ENCODE peak calls at places on chromosomes 1 and 21, in ten cellular contexts. One of them, this sample, is unnamed.

GRCh38 chr1:40620586-40620985 is 44.9 kb downstream of the RIMS3 start:
- DNase-seq in OCI-LY7: no peak
- DNase-seq in activated CD8-positive, alpha-beta memory T cell treated with anti-CD3 and anti-CD28 coated beads, Interleukin-2, amount 10 ng/mL, durations not matched to agents 7 days and 5 days: no peak
- DNase-seq in NCI-H2029 treated with DMSO at 0.1 percent for 48 hours: no peak
- DNase-seq in stimulated activated effector memory CD8-positive, alpha-beta T cell treated with anti-CD3 and anti-CD28 coated beads, Interleukin-12 subunit alpha, Interleukin-12 subunit beta, amount 100 ng/mL, for 72 hours: no peak
- DNase-seq in dermis microvascular lymphatic vessel endothelial cell: no peak
- DNase-seq in NCI-H69: no peak
- DNase-seq in aorta: no peak
- DNase-seq in ascending aorta: peak
- DNase-seq in T-cell: no peak
- DNase-seq in this sample: no peak

GRCh38 chr1:203179328-203180009 is 3.8 kb upstream of the MYBPH start:
- DNase-seq in OCI-LY7: no peak
- DNase-seq in activated CD8-positive, alpha-beta memory T cell treated with anti-CD3 and anti-CD28 coated beads, Interleukin-2, amount 10 ng/mL, durations not matched to agents 7 days and 5 days: no peak
- DNase-seq in NCI-H2029 treated with DMSO at 0.1 percent for 48 hours: peak
- DNase-seq in stimulated activated effector memory CD8-positive, alpha-beta T cell treated with anti-CD3 and anti-CD28 coated beads, Interleukin-12 subunit alpha, Interleukin-12 subunit beta, amount 100 ng/mL, for 72 hours: no peak
- DNase-seq in dermis microvascular lymphatic vessel endothelial cell: no peak
- DNase-seq in NCI-H69: no peak
- DNase-seq in aorta: peak
- DNase-seq in ascending aorta: no peak
- DNase-seq in T-cell: no peak
- DNase-seq in this sample: no peak

GRCh38 chr1:4767308-4767707 is 112.9 kb downstream of the AJAP1 start:
- DNase-seq in OCI-LY7: no peak
- DNase-seq in activated CD8-positive, alpha-beta memory T cell treated with anti-CD3 and anti-CD28 coated beads, Interleukin-2, amount 10 ng/mL, durations not matched to agents 7 days and 5 days: no peak
- DNase-seq in NCI-H2029 treated with DMSO at 0.1 percent for 48 hours: no peak
- DNase-seq in stimulated activated effector memory CD8-positive, alpha-beta T cell treated with anti-CD3 and anti-CD28 coated beads, Interleukin-12 subunit alpha, Interleukin-12 subunit beta, amount 100 ng/mL, for 72 hours: no peak
- DNase-seq in dermis microvascular lymphatic vessel endothelial cell: no peak
- DNase-seq in NCI-H69: no peak
- DNase-seq in aorta: no peak
- DNase-seq in ascending aorta: no peak
- DNase-seq in T-cell: no peak
- DNase-seq in this sample: no peak

GRCh38 chr1:63888984-63889383 is 115.2 kb downstream of the ROR1 start:
- DNase-seq in OCI-LY7: no peak
- DNase-seq in activated CD8-positive, alpha-beta memory T cell treated with anti-CD3 and anti-CD28 coated beads, Interleukin-2, amount 10 ng/mL, durations not matched to agents 7 days and 5 days: no peak
- DNase-seq in NCI-H2029 treated with DMSO at 0.1 percent for 48 hours: no peak
- DNase-seq in stimulated activated effector memory CD8-positive, alpha-beta T cell treated with anti-CD3 and anti-CD28 coated beads, Interleukin-12 subunit alpha, Interleukin-12 subunit beta, amount 100 ng/mL, for 72 hours: no peak
- DNase-seq in dermis microvascular lymphatic vessel endothelial cell: no peak
- DNase-seq in NCI-H69: no peak
- DNase-seq in aorta: no peak
- DNase-seq in ascending aorta: no peak
- DNase-seq in T-cell: no peak
- DNase-seq in this sample: no peak

GRCh38 chr1:3054474-3054873 is 14.5 kb upstream of the PRDM16 start:
- DNase-seq in OCI-LY7: no peak
- DNase-seq in activated CD8-positive, alpha-beta memory T cell treated with anti-CD3 and anti-CD28 coated beads, Interleukin-2, amount 10 ng/mL, durations not matched to agents 7 days and 5 days: no peak
- DNase-seq in NCI-H2029 treated with DMSO at 0.1 percent for 48 hours: no peak
- DNase-seq in stimulated activated effector memory CD8-positive, alpha-beta T cell treated with anti-CD3 and anti-CD28 coated beads, Interleukin-12 subunit alpha, Interleukin-12 subunit beta, amount 100 ng/mL, for 72 hours: no peak
- DNase-seq in dermis microvascular lymphatic vessel endothelial cell: no peak
- DNase-seq in NCI-H69: no peak
- DNase-seq in aorta: peak
- DNase-seq in ascending aorta: peak
- DNase-seq in T-cell: peak
- DNase-seq in this sample: no peak

GRCh38 chr21:24895885-24896734 is 711.2 kb downstream of the MRPL39 start:
- DNase-seq in OCI-LY7: no peak
- DNase-seq in activated CD8-positive, alpha-beta memory T cell treated with anti-CD3 and anti-CD28 coated beads, Interleukin-2, amount 10 ng/mL, durations not matched to agents 7 days and 5 days: no peak
- DNase-seq in NCI-H2029 treated with DMSO at 0.1 percent for 48 hours: no peak
- DNase-seq in stimulated activated effector memory CD8-positive, alpha-beta T cell treated with anti-CD3 and anti-CD28 coated beads, Interleukin-12 subunit alpha, Interleukin-12 subunit beta, amount 100 ng/mL, for 72 hours: no peak
- DNase-seq in dermis microvascular lymphatic vessel endothelial cell: no peak
- DNase-seq in NCI-H69: peak
- DNase-seq in aorta: no peak
- DNase-seq in ascending aorta: no peak
- DNase-seq in T-cell: no peak
- DNase-seq in this sample: peak

GRCh38 chr1:10415211-10415930 is 14.9 kb upstream of the CENPS start:
- DNase-seq in OCI-LY7: no peak
- DNase-seq in activated CD8-positive, alpha-beta memory T cell treated with anti-CD3 and anti-CD28 coated beads, Interleukin-2, amount 10 ng/mL, durations not matched to agents 7 days and 5 days: no peak
- DNase-seq in NCI-H2029 treated with DMSO at 0.1 percent for 48 hours: no peak
- DNase-seq in stimulated activated effector memory CD8-positive, alpha-beta T cell treated with anti-CD3 and anti-CD28 coated beads, Interleukin-12 subunit alpha, Interleukin-12 subunit beta, amount 100 ng/mL, for 72 hours: no peak
- DNase-seq in dermis microvascular lymphatic vessel endothelial cell: no peak
- DNase-seq in NCI-H69: peak
- DNase-seq in aorta: no peak
- DNase-seq in ascending aorta: peak
- DNase-seq in T-cell: no peak
- DNase-seq in this sample: peak

GRCh38 chr1:181485276-181486097 is 2.2 kb downstream of the CACNA1E start:
- DNase-seq in OCI-LY7: no peak
- DNase-seq in activated CD8-positive, alpha-beta memory T cell treated with anti-CD3 and anti-CD28 coated beads, Interleukin-2, amount 10 ng/mL, durations not matched to agents 7 days and 5 days: no peak
- DNase-seq in NCI-H2029 treated with DMSO at 0.1 percent for 48 hours: no peak
- DNase-seq in stimulated activated effector memory CD8-positive, alpha-beta T cell treated with anti-CD3 and anti-CD28 coated beads, Interleukin-12 subunit alpha, Interleukin-12 subunit beta, amount 100 ng/mL, for 72 hours: no peak
- DNase-seq in dermis microvascular lymphatic vessel endothelial cell: no peak
- DNase-seq in NCI-H69: peak
- DNase-seq in aorta: no peak
- DNase-seq in ascending aorta: no peak
- DNase-seq in T-cell: no peak
- DNase-seq in this sample: no peak

GRCh38 chr1:158509471-158510161 is 37.6 kb downstream of the OR10R2 start:
- DNase-seq in OCI-LY7: no peak
- DNase-seq in activated CD8-positive, alpha-beta memory T cell treated with anti-CD3 and anti-CD28 coated beads, Interleukin-2, amount 10 ng/mL, durations not matched to agents 7 days and 5 days: no peak
- DNase-seq in NCI-H2029 treated with DMSO at 0.1 percent for 48 hours: peak
- DNase-seq in stimulated activated effector memory CD8-positive, alpha-beta T cell treated with anti-CD3 and anti-CD28 coated beads, Interleukin-12 subunit alpha, Interleukin-12 subunit beta, amount 100 ng/mL, for 72 hours: no peak
- DNase-seq in dermis microvascular lymphatic vessel endothelial cell: no peak
- DNase-seq in NCI-H69: peak
- DNase-seq in aorta: no peak
- DNase-seq in ascending aorta: no peak
- DNase-seq in T-cell: no peak
- DNase-seq in this sample: no peak

GRCh38 chr1:9728451-9729295 is 77.1 kb downstream of the PIK3CD start:
- DNase-seq in OCI-LY7: no peak
- DNase-seq in activated CD8-positive, alpha-beta memory T cell treated with anti-CD3 and anti-CD28 coated beads, Interleukin-2, amount 10 ng/mL, durations not matched to agents 7 days and 5 days: peak
- DNase-seq in NCI-H2029 treated with DMSO at 0.1 percent for 48 hours: no peak
- DNase-seq in stimulated activated effector memory CD8-positive, alpha-beta T cell treated with anti-CD3 and anti-CD28 coated beads, Interleukin-12 subunit alpha, Interleukin-12 subunit beta, amount 100 ng/mL, for 72 hours: peak
- DNase-seq in dermis microvascular lymphatic vessel endothelial cell: no peak
- DNase-seq in NCI-H69: no peak
- DNase-seq in aorta: peak
- DNase-seq in ascending aorta: no peak
- DNase-seq in T-cell: peak
- DNase-seq in this sample: peak

GRCh38 chr21:32463367-32463766 is 50.9 kb downstream of the EVA1C start:
- DNase-seq in OCI-LY7: no peak
- DNase-seq in activated CD8-positive, alpha-beta memory T cell treated with anti-CD3 and anti-CD28 coated beads, Interleukin-2, amount 10 ng/mL, durations not matched to agents 7 days and 5 days: no peak
- DNase-seq in NCI-H2029 treated with DMSO at 0.1 percent for 48 hours: no peak
- DNase-seq in stimulated activated effector memory CD8-positive, alpha-beta T cell treated with anti-CD3 and anti-CD28 coated beads, Interleukin-12 subunit alpha, Interleukin-12 subunit beta, amount 100 ng/mL, for 72 hours: no peak
- DNase-seq in dermis microvascular lymphatic vessel endothelial cell: no peak
- DNase-seq in NCI-H69: no peak
- DNase-seq in aorta: no peak
- DNase-seq in ascending aorta: peak
- DNase-seq in T-cell: no peak
- DNase-seq in this sample: no peak

GRCh38 chr1:222618001-222618879 is at the start of gene MIA3:
- DNase-seq in OCI-LY7: peak
- DNase-seq in activated CD8-positive, alpha-beta memory T cell treated with anti-CD3 and anti-CD28 coated beads, Interleukin-2, amount 10 ng/mL, durations not matched to agents 7 days and 5 days: peak
- DNase-seq in NCI-H2029 treated with DMSO at 0.1 percent for 48 hours: no peak
- DNase-seq in stimulated activated effector memory CD8-positive, alpha-beta T cell treated with anti-CD3 and anti-CD28 coated beads, Interleukin-12 subunit alpha, Interleukin-12 subunit beta, amount 100 ng/mL, for 72 hours: peak
- DNase-seq in dermis microvascular lymphatic vessel endothelial cell: peak
- DNase-seq in NCI-H69: peak
- DNase-seq in aorta: peak
- DNase-seq in ascending aorta: peak
- DNase-seq in T-cell: peak
- DNase-seq in this sample: peak

GRCh38 chr1:223313415-223313754 is 50.6 kb downstream of the SUSD4 start:
- DNase-seq in OCI-LY7: no peak
- DNase-seq in activated CD8-positive, alpha-beta memory T cell treated with anti-CD3 and anti-CD28 coated beads, Interleukin-2, amount 10 ng/mL, durations not matched to agents 7 days and 5 days: no peak
- DNase-seq in NCI-H2029 treated with DMSO at 0.1 percent for 48 hours: no peak
- DNase-seq in stimulated activated effector memory CD8-positive, alpha-beta T cell treated with anti-CD3 and anti-CD28 coated beads, Interleukin-12 subunit alpha, Interleukin-12 subunit beta, amount 100 ng/mL, for 72 hours: no peak
- DNase-seq in dermis microvascular lymphatic vessel endothelial cell: no peak
- DNase-seq in NCI-H69: no peak
- DNase-seq in aorta: no peak
- DNase-seq in ascending aorta: no peak
- DNase-seq in T-cell: no peak
- DNase-seq in this sample: no peak

GRCh38 chr1:109785446-109786106 is 21.9 kb upstream of the EPS8L3 start:
- DNase-seq in OCI-LY7: no peak
- DNase-seq in activated CD8-positive, alpha-beta memory T cell treated with anti-CD3 and anti-CD28 coated beads, Interleukin-2, amount 10 ng/mL, durations not matched to agents 7 days and 5 days: no peak
- DNase-seq in NCI-H2029 treated with DMSO at 0.1 percent for 48 hours: no peak
- DNase-seq in stimulated activated effector memory CD8-positive, alpha-beta T cell treated with anti-CD3 and anti-CD28 coated beads, Interleukin-12 subunit alpha, Interleukin-12 subunit beta, amount 100 ng/mL, for 72 hours: no peak
- DNase-seq in dermis microvascular lymphatic vessel endothelial cell: no peak
- DNase-seq in NCI-H69: no peak
- DNase-seq in aorta: peak
- DNase-seq in ascending aorta: peak
- DNase-seq in T-cell: no peak
- DNase-seq in this sample: no peak

GRCh38 chr1:190479537-190479936 is 1.9 kb upstream of the BRINP3 start:
- DNase-seq in OCI-LY7: no peak
- DNase-seq in activated CD8-positive, alpha-beta memory T cell treated with anti-CD3 and anti-CD28 coated beads, Interleukin-2, amount 10 ng/mL, durations not matched to agents 7 days and 5 days: no peak
- DNase-seq in NCI-H2029 treated with DMSO at 0.1 percent for 48 hours: no peak
- DNase-seq in stimulated activated effector memory CD8-positive, alpha-beta T cell treated with anti-CD3 and anti-CD28 coated beads, Interleukin-12 subunit alpha, Interleukin-12 subunit beta, amount 100 ng/mL, for 72 hours: no peak
- DNase-seq in dermis microvascular lymphatic vessel endothelial cell: no peak
- DNase-seq in NCI-H69: peak
- DNase-seq in aorta: no peak
- DNase-seq in ascending aorta: no peak
- DNase-seq in T-cell: no peak
- DNase-seq in this sample: no peak

GRCh38 chr21:45456014-45456835 is 51.3 kb downstream of the COL18A1 start:
- DNase-seq in OCI-LY7: no peak
- DNase-seq in activated CD8-positive, alpha-beta memory T cell treated with anti-CD3 and anti-CD28 coated beads, Interleukin-2, amount 10 ng/mL, durations not matched to agents 7 days and 5 days: no peak
- DNase-seq in NCI-H2029 treated with DMSO at 0.1 percent for 48 hours: no peak
- DNase-seq in stimulated activated effector memory CD8-positive, alpha-beta T cell treated with anti-CD3 and anti-CD28 coated beads, Interleukin-12 subunit alpha, Interleukin-12 subunit beta, amount 100 ng/mL, for 72 hours: no peak
- DNase-seq in dermis microvascular lymphatic vessel endothelial cell: no peak
- DNase-seq in NCI-H69: peak
- DNase-seq in aorta: peak
- DNase-seq in ascending aorta: no peak
- DNase-seq in T-cell: no peak
- DNase-seq in this sample: no peak

GRCh38 chr1:162466797-162467196 is 30.8 kb upstream of the UHMK1 start:
- DNase-seq in OCI-LY7: no peak
- DNase-seq in activated CD8-positive, alpha-beta memory T cell treated with anti-CD3 and anti-CD28 coated beads, Interleukin-2, amount 10 ng/mL, durations not matched to agents 7 days and 5 days: no peak
- DNase-seq in NCI-H2029 treated with DMSO at 0.1 percent for 48 hours: no peak
- DNase-seq in stimulated activated effector memory CD8-positive, alpha-beta T cell treated with anti-CD3 and anti-CD28 coated beads, Interleukin-12 subunit alpha, Interleukin-12 subunit beta, amount 100 ng/mL, for 72 hours: no peak
- DNase-seq in dermis microvascular lymphatic vessel endothelial cell: no peak
- DNase-seq in NCI-H69: no peak
- DNase-seq in aorta: no peak
- DNase-seq in ascending aorta: no peak
- DNase-seq in T-cell: no peak
- DNase-seq in this sample: no peak

GRCh38 chr1:27955076-27955475 is 4.7 kb upstream of the XKR8 start:
- DNase-seq in OCI-LY7: no peak
- DNase-seq in activated CD8-positive, alpha-beta memory T cell treated with anti-CD3 and anti-CD28 coated beads, Interleukin-2, amount 10 ng/mL, durations not matched to agents 7 days and 5 days: no peak
- DNase-seq in NCI-H2029 treated with DMSO at 0.1 percent for 48 hours: no peak
- DNase-seq in stimulated activated effector memory CD8-positive, alpha-beta T cell treated with anti-CD3 and anti-CD28 coated beads, Interleukin-12 subunit alpha, Interleukin-12 subunit beta, amount 100 ng/mL, for 72 hours: no peak
- DNase-seq in dermis microvascular lymphatic vessel endothelial cell: no peak
- DNase-seq in NCI-H69: no peak
- DNase-seq in aorta: no peak
- DNase-seq in ascending aorta: no peak
- DNase-seq in T-cell: no peak
- DNase-seq in this sample: no peak

GRCh38 chr21:37000381-37000780 is 6.1 kb upstream of the RIPPLY3 start:
- DNase-seq in OCI-LY7: no peak
- DNase-seq in activated CD8-positive, alpha-beta memory T cell treated with anti-CD3 and anti-CD28 coated beads, Interleukin-2, amount 10 ng/mL, durations not matched to agents 7 days and 5 days: no peak
- DNase-seq in NCI-H2029 treated with DMSO at 0.1 percent for 48 hours: no peak
- DNase-seq in stimulated activated effector memory CD8-positive, alpha-beta T cell treated with anti-CD3 and anti-CD28 coated beads, Interleukin-12 subunit alpha, Interleukin-12 subunit beta, amount 100 ng/mL, for 72 hours: no peak
- DNase-seq in dermis microvascular lymphatic vessel endothelial cell: no peak
- DNase-seq in NCI-H69: peak
- DNase-seq in aorta: no peak
- DNase-seq in ascending aorta: no peak
- DNase-seq in T-cell: no peak
- DNase-seq in this sample: no peak

GRCh38 chr1:185864889-185865288 is 130.7 kb downstream of the HMCN1 start:
- DNase-seq in OCI-LY7: no peak
- DNase-seq in activated CD8-positive, alpha-beta memory T cell treated with anti-CD3 and anti-CD28 coated beads, Interleukin-2, amount 10 ng/mL, durations not matched to agents 7 days and 5 days: no peak
- DNase-seq in NCI-H2029 treated with DMSO at 0.1 percent for 48 hours: no peak
- DNase-seq in stimulated activated effector memory CD8-positive, alpha-beta T cell treated with anti-CD3 and anti-CD28 coated beads, Interleukin-12 subunit alpha, Interleukin-12 subunit beta, amount 100 ng/mL, for 72 hours: no peak
- DNase-seq in dermis microvascular lymphatic vessel endothelial cell: no peak
- DNase-seq in NCI-H69: no peak
- DNase-seq in aorta: no peak
- DNase-seq in ascending aorta: peak
- DNase-seq in T-cell: no peak
- DNase-seq in this sample: no peak

GRCh38 chr1:209651148-209651547 is 1.1 kb downstream of the LAMB3 start:
- DNase-seq in OCI-LY7: no peak
- DNase-seq in activated CD8-positive, alpha-beta memory T cell treated with anti-CD3 and anti-CD28 coated beads, Interleukin-2, amount 10 ng/mL, durations not matched to agents 7 days and 5 days: peak
- DNase-seq in NCI-H2029 treated with DMSO at 0.1 percent for 48 hours: no peak
- DNase-seq in stimulated activated effector memory CD8-positive, alpha-beta T cell treated with anti-CD3 and anti-CD28 coated beads, Interleukin-12 subunit alpha, Interleukin-12 subunit beta, amount 100 ng/mL, for 72 hours: peak
- DNase-seq in dermis microvascular lymphatic vessel endothelial cell: no peak
- DNase-seq in NCI-H69: peak
- DNase-seq in aorta: peak
- DNase-seq in ascending aorta: peak
- DNase-seq in T-cell: no peak
- DNase-seq in this sample: no peak

GRCh38 chr1:214451591-214451990 is 99.8 kb downstream of the PTPN14 start:
- DNase-seq in OCI-LY7: no peak
- DNase-seq in activated CD8-positive, alpha-beta memory T cell treated with anti-CD3 and anti-CD28 coated beads, Interleukin-2, amount 10 ng/mL, durations not matched to agents 7 days and 5 days: no peak
- DNase-seq in NCI-H2029 treated with DMSO at 0.1 percent for 48 hours: no peak
- DNase-seq in stimulated activated effector memory CD8-positive, alpha-beta T cell treated with anti-CD3 and anti-CD28 coated beads, Interleukin-12 subunit alpha, Interleukin-12 subunit beta, amount 100 ng/mL, for 72 hours: no peak
- DNase-seq in dermis microvascular lymphatic vessel endothelial cell: no peak
- DNase-seq in NCI-H69: no peak
- DNase-seq in aorta: no peak
- DNase-seq in ascending aorta: no peak
- DNase-seq in T-cell: no peak
- DNase-seq in this sample: no peak

GRCh38 chr1:9843576-9843945 is 19.8 kb upstream of the CLSTN1 start:
- DNase-seq in OCI-LY7: no peak
- DNase-seq in activated CD8-positive, alpha-beta memory T cell treated with anti-CD3 and anti-CD28 coated beads, Interleukin-2, amount 10 ng/mL, durations not matched to agents 7 days and 5 days: no peak
- DNase-seq in NCI-H2029 treated with DMSO at 0.1 percent for 48 hours: peak
- DNase-seq in stimulated activated effector memory CD8-positive, alpha-beta T cell treated with anti-CD3 and anti-CD28 coated beads, Interleukin-12 subunit alpha, Interleukin-12 subunit beta, amount 100 ng/mL, for 72 hours: no peak
- DNase-seq in dermis microvascular lymphatic vessel endothelial cell: no peak
- DNase-seq in NCI-H69: peak
- DNase-seq in aorta: no peak
- DNase-seq in ascending aorta: no peak
- DNase-seq in T-cell: no peak
- DNase-seq in this sample: no peak

GRCh38 chr1:72485786-72486185 is 203.4 kb upstream of the NEGR1 start:
- DNase-seq in OCI-LY7: no peak
- DNase-seq in activated CD8-positive, alpha-beta memory T cell treated with anti-CD3 and anti-CD28 coated beads, Interleukin-2, amount 10 ng/mL, durations not matched to agents 7 days and 5 days: no peak
- DNase-seq in NCI-H2029 treated with DMSO at 0.1 percent for 48 hours: no peak
- DNase-seq in stimulated activated effector memory CD8-positive, alpha-beta T cell treated with anti-CD3 and anti-CD28 coated beads, Interleukin-12 subunit alpha, Interleukin-12 subunit beta, amount 100 ng/mL, for 72 hours: no peak
- DNase-seq in dermis microvascular lymphatic vessel endothelial cell: no peak
- DNase-seq in NCI-H69: no peak
- DNase-seq in aorta: no peak
- DNase-seq in ascending aorta: no peak
- DNase-seq in T-cell: no peak
- DNase-seq in this sample: no peak

GRCh38 chr1:45275054-45275453 is 51.6 kb upstream of the HPDL start:
- DNase-seq in OCI-LY7: no peak
- DNase-seq in activated CD8-positive, alpha-beta memory T cell treated with anti-CD3 and anti-CD28 coated beads, Interleukin-2, amount 10 ng/mL, durations not matched to agents 7 days and 5 days: no peak
- DNase-seq in NCI-H2029 treated with DMSO at 0.1 percent for 48 hours: no peak
- DNase-seq in stimulated activated effector memory CD8-positive, alpha-beta T cell treated with anti-CD3 and anti-CD28 coated beads, Interleukin-12 subunit alpha, Interleukin-12 subunit beta, amount 100 ng/mL, for 72 hours: no peak
- DNase-seq in dermis microvascular lymphatic vessel endothelial cell: no peak
- DNase-seq in NCI-H69: no peak
- DNase-seq in aorta: no peak
- DNase-seq in ascending aorta: no peak
- DNase-seq in T-cell: no peak
- DNase-seq in this sample: no peak

GRCh38 chr21:44006656-44007055 is 5.5 kb upstream of the TRAPPC10 start:
- DNase-seq in OCI-LY7: no peak
- DNase-seq in activated CD8-positive, alpha-beta memory T cell treated with anti-CD3 and anti-CD28 coated beads, Interleukin-2, amount 10 ng/mL, durations not matched to agents 7 days and 5 days: no peak
- DNase-seq in NCI-H2029 treated with DMSO at 0.1 percent for 48 hours: no peak
- DNase-seq in stimulated activated effector memory CD8-positive, alpha-beta T cell treated with anti-CD3 and anti-CD28 coated beads, Interleukin-12 subunit alpha, Interleukin-12 subunit beta, amount 100 ng/mL, for 72 hours: no peak
- DNase-seq in dermis microvascular lymphatic vessel endothelial cell: no peak
- DNase-seq in NCI-H69: no peak
- DNase-seq in aorta: no peak
- DNase-seq in ascending aorta: no peak
- DNase-seq in T-cell: no peak
- DNase-seq in this sample: no peak

GRCh38 chr1:9615316-9616063 is 26.8 kb downstream of the TMEM201 start:
- DNase-seq in OCI-LY7: peak
- DNase-seq in activated CD8-positive, alpha-beta memory T cell treated with anti-CD3 and anti-CD28 coated beads, Interleukin-2, amount 10 ng/mL, durations not matched to agents 7 days and 5 days: peak
- DNase-seq in NCI-H2029 treated with DMSO at 0.1 percent for 48 hours: no peak
- DNase-seq in stimulated activated effector memory CD8-positive, alpha-beta T cell treated with anti-CD3 and anti-CD28 coated beads, Interleukin-12 subunit alpha, Interleukin-12 subunit beta, amount 100 ng/mL, for 72 hours: peak
- DNase-seq in dermis microvascular lymphatic vessel endothelial cell: peak
- DNase-seq in NCI-H69: peak
- DNase-seq in aorta: peak
- DNase-seq in ascending aorta: no peak
- DNase-seq in T-cell: no peak
- DNase-seq in this sample: peak

This sample was measured in T-helper 2 cell.